ENCODE peak calls at places on chromosomes 13 and 19, in seven cellular contexts. One of them, this sample, is unnamed.

GRCh38 chr19:45008554-45008953 is 7.3 kb downstream of the RELB start:
- DNase-seq in WTC11: peak
- DNase-seq in A549: no peak
- DNase-seq in SK-N-SH: no peak
- DNase-seq in H1: no peak
- DNase-seq in GM12878: no peak
- DNase-seq in K562: no peak
- DNase-seq in this sample: no peak

GRCh38 chr19:5697022-5697889 is 7.2 kb downstream of the RPL36 start:
- DNase-seq in GM12878: no peak
- DNase-seq in A549: no peak
- DNase-seq in WTC11: no peak
- DNase-seq in K562: no peak
- DNase-seq in H1: no peak
- DNase-seq in SK-N-SH: peak
- DNase-seq in this sample: no peak

GRCh38 chr19:58476498-58477015 is 405 bp downstream of the ZNF446 start:
- DNase-seq in H1: no peak
- DNase-seq in SK-N-SH: peak
- DNase-seq in WTC11: no peak
- DNase-seq in K562: peak
- DNase-seq in GM12878: no peak
- DNase-seq in A549: no peak
- DNase-seq in this sample: no peak

GRCh38 chr19:35739275-35740107 is 2.8 kb downstream of the IGFLR1 start:
- DNase-seq in K562: no peak
- DNase-seq in SK-N-SH: no peak
- DNase-seq in WTC11: no peak
- DNase-seq in A549: no peak
- DNase-seq in GM12878: no peak
- DNase-seq in H1: no peak
- DNase-seq in this sample: no peak

GRCh38 chr13:26941345-26942174 is 181.0 kb upstream of the GPR12 start:
- DNase-seq in GM12878: no peak
- DNase-seq in K562: no peak
- DNase-seq in H1: no peak
- DNase-seq in SK-N-SH: no peak
- DNase-seq in A549: no peak
- DNase-seq in WTC11: no peak
- DNase-seq in this sample: peak

GRCh38 chr19:9535934-9536333 is 2.5 kb downstream of the ZNF426 start:
- DNase-seq in A549: no peak
- DNase-seq in SK-N-SH: no peak
- DNase-seq in K562: no peak
- DNase-seq in GM12878: no peak
- DNase-seq in WTC11: no peak
- DNase-seq in H1: no peak
- DNase-seq in this sample: no peak

GRCh38 chr13:110915874-110916670 is 1.2 kb upstream of the ANKRD10 start:
- DNase-seq in K562: no peak
- DNase-seq in GM12878: no peak
- DNase-seq in H1: no peak
- DNase-seq in WTC11: no peak
- DNase-seq in A549: no peak
- DNase-seq in SK-N-SH: no peak
- DNase-seq in this sample: peak

GRCh38 chr13:25037057-25037813 is 58.7 kb upstream of the PABPC3 start:
- DNase-seq in H1: no peak
- DNase-seq in WTC11: peak
- DNase-seq in GM12878: no peak
- DNase-seq in K562: peak
- DNase-seq in SK-N-SH: peak
- DNase-seq in A549: no peak
- DNase-seq in this sample: peak

GRCh38 chr13:107034236-107034635 is 466.3 kb upstream of the ARGLU1 start:
- DNase-seq in WTC11: no peak
- DNase-seq in H1: no peak
- DNase-seq in A549: no peak
- DNase-seq in GM12878: no peak
- DNase-seq in SK-N-SH: no peak
- DNase-seq in K562: no peak
- DNase-seq in this sample: peak

GRCh38 chr19:16268676-16269319 is 55.8 kb upstream of the KLF2 start:
- DNase-seq in H1: no peak
- DNase-seq in SK-N-SH: no peak
- DNase-seq in A549: no peak
- DNase-seq in GM12878: no peak
- DNase-seq in K562: no peak
- DNase-seq in WTC11: no peak
- DNase-seq in this sample: no peak

GRCh38 chr13:61162636-61163035 is 253.0 kb downstream of the PCDH20 start:
- DNase-seq in H1: no peak
- DNase-seq in K562: no peak
- DNase-seq in SK-N-SH: no peak
- DNase-seq in A549: no peak
- DNase-seq in GM12878: no peak
- DNase-seq in WTC11: no peak
- DNase-seq in this sample: no peak

GRCh38 chr13:61162106-61162505 is 253.5 kb downstream of the PCDH20 start:
- DNase-seq in K562: no peak
- DNase-seq in SK-N-SH: no peak
- DNase-seq in GM12878: no peak
- DNase-seq in WTC11: no peak
- DNase-seq in H1: no peak
- DNase-seq in A549: no peak
- DNase-seq in this sample: no peak

GRCh38 chr13:61151062-61151461 is 264.6 kb downstream of the PCDH20 start:
- DNase-seq in H1: no peak
- DNase-seq in A549: no peak
- DNase-seq in SK-N-SH: no peak
- DNase-seq in GM12878: no peak
- DNase-seq in WTC11: no peak
- DNase-seq in K562: no peak
- DNase-seq in this sample: no peak

DNA sequence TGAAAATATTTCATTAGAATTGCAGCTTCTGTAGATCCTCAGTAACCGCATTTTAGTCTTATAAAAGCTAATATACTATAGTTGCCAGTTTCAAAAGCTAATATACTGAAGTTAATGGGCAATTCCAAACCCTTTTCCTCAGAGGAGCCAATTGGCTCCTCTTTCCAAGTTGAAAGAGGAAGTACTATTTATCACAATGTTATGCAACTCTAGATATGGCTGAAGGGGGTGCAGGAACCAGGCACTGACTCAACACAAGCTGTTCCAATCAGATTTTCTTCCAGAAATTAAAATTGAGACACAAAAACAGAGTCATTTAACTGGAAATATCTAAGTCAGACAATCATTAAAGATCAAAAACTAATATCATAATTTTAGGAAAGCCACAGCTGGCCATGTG is 258.9 kb downstream of the PCDH20 start:
- DNase-seq in K562: no peak
- DNase-seq in GM12878: no peak
- DNase-seq in A549: no peak
- DNase-seq in SK-N-SH: no peak
- DNase-seq in H1: no peak
- DNase-seq in WTC11: no peak
- DNase-seq in this sample: no peak
- TF ChIP-seq USF2 in K562: no peak
- TF ChIP-seq USF2 in GM12878: no peak
- TF ChIP-seq USF2 in A549: no peak
- TF ChIP-seq USF2 in SK-N-SH: no peak
- TF ChIP-seq USF2 in H1: no peak
- TF ChIP-seq USF2 in WTC11: no peak
- TF ChIP-seq USF2 in this sample: no peak

DNA sequence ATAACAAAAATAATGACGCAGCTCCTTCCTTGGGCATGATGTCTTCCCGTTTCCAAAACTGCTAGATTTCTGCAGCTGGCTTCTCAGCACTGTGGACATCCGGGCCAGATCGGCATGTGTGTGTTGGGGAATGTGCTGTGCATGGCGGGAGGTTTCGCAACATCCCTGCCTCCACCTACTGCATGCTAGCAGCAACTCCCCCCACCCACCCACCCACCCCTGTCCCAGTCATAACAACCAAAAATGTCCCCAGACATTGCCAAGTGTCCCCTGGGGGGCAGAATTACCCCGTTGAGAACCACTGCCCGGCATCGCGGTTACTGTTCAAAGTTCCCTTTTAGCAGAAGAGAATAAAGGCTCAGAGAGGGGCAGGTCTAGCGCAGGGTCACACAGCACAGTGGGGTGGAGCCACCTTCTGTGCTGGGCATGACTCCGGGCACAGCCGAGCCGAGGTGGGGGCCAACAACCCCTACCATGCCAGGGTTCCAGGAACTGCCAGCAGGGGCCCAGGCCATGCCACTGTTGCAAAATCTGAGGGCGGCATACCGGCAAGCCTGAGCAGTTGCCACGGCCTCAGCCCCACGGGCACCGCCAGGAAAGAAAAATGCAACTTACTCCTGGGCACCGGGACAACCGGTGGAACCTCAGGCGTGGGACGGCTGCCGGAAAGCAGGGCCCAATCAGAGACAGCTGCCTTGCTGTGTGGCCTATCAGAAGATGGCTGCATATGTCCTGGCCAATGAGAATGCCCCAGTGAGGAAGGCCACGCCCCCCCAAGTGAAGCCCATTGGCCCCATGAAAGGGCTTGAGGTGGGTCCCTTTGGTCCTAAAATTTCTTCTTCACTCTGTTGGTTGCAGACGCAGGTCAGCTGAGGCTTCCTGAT is 22.5 kb upstream of the NFIC start:
- DNase-seq in WTC11: peak
- DNase-seq in H1: no peak
- DNase-seq in GM12878: no peak
- DNase-seq in SK-N-SH: peak
- DNase-seq in A549: peak
- DNase-seq in K562: peak
- DNase-seq in this sample: peak
- TF ChIP-seq USF2 in WTC11: no peak
- TF ChIP-seq USF2 in H1: no peak
- TF ChIP-seq USF2 in GM12878: no peak
- TF ChIP-seq USF2 in SK-N-SH: no peak
- TF ChIP-seq USF2 in A549: no peak
- TF ChIP-seq USF2 in K562: no peak
- TF ChIP-seq USF2 in this sample: no peak

GRCh38 chr19:7191946-7192691 is 102.1 kb downstream of the INSR start:
- DNase-seq in WTC11: no peak
- DNase-seq in K562: no peak
- DNase-seq in GM12878: no peak
- DNase-seq in H1: no peak
- DNase-seq in A549: no peak
- DNase-seq in SK-N-SH: no peak
- DNase-seq in this sample: no peak
- TF ChIP-seq USF2 in WTC11: no peak
- TF ChIP-seq USF2 in K562: no peak
- TF ChIP-seq USF2 in GM12878: peak
- TF ChIP-seq USF2 in H1: no peak
- TF ChIP-seq USF2 in A549: no peak
- TF ChIP-seq USF2 in SK-N-SH: no peak
- TF ChIP-seq USF2 in this sample: no peak

DNA sequence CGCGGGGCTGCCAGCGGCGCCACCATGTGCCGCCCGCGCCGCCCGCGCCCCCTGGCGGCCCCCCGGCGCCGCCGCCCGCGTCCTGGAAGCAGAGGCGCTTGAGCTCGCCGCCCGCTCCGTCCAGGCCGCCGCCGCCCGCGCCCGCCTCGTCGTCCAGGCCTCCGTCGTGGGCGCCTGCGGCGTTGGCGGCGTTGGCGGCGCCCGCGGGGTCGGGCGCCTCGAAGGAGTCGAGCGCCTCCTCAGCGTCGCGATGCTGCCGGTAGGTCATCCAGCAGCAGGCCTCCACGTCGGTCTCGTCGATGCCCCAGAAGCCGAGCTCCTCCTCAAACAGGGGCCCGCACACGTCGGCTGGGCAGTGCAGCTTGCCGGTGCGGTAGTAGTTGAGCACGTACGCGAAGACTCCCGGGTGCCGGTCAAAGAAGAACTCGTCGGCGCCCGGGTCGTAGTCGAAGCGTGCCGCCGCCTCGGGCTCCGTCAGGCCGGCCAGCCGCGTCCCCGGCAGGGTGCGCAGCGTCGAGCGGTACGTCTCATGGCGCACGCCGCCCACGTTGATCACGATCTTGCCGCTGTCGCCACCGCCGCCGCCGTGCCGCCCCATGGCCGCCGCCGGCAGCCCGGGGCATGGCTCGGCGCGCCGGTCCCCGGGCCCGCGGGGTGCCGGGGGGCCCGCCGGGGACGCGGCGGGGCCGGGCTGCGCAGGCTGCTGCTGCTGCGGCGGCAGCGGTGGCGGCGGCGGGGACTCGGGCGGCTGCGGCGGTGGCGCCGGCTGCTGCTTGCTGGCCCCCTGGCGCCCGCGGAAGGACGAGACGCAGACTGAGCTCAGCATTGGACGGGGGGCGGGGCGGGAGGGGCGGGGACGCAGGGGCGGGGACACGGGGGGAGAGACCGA is 676 bp downstream of the KCNC3 start:
- DNase-seq in GM12878: no peak
- DNase-seq in K562: peak
- DNase-seq in SK-N-SH: peak
- DNase-seq in WTC11: peak
- DNase-seq in A549: no peak
- DNase-seq in H1: no peak
- DNase-seq in this sample: no peak
- TF ChIP-seq USF2 in GM12878: no peak
- TF ChIP-seq USF2 in K562: no peak
- TF ChIP-seq USF2 in SK-N-SH: no peak
- TF ChIP-seq USF2 in WTC11: peak
- TF ChIP-seq USF2 in A549: no peak
- TF ChIP-seq USF2 in H1: no peak
- TF ChIP-seq USF2 in this sample: no peak

This sample was measured in IMR-90.